ENCODE peak calls at places on chromosomes 3 and 15, in seven cellular contexts. Q is IMR-90, J is trophoblast cell, R is neuronal stem cell, N is H1, L is mesendoderm, E is mesenchymal stem cell. U is an unnamed sample. For H3K27me3, the result is how much of the 10 kb centered on the place peaks cover.

GRCh38 chr15:85955501-85956391 is 123.9 kb upstream of the AGBL1 start:
- DNase-seq in Q (no peak), J (no peak), R (no peak), N (no peak), L (peak), E (peak), U (no peak)

GRCh38 chr3:189584609-189585008 is 46.6 kb upstream of the TP63 start:
- DNase-seq in Q (no peak), J (no peak), R (no peak), N (no peak), L (no peak), E (no peak), U (no peak)

GRCh38 chr3:62601238-62601856 is 228.0 kb upstream of the FEZF2 start:
- DNase-seq in Q (peak), J (no peak), R (no peak), N (no peak), L (no peak), E (peak), U (no peak)

GRCh38 chr15:70291295-70291694 is 193.6 kb upstream of the TLE3 start:
- DNase-seq in Q (no peak), J (no peak), R (no peak), N (no peak), L (no peak), E (no peak), U (no peak)

GRCh38 chr3:57827757-57828156 is 71.6 kb downstream of the SLMAP start:
- DNase-seq in Q (no peak), J (no peak), R (no peak), N (no peak), L (no peak), E (no peak), U (no peak)

GRCh38 chr3:47554335-47554734 is 24.3 kb downstream of the CSPG5 start:
- DNase-seq in Q (no peak), J (no peak), R (no peak), N (no peak), L (no peak), E (no peak), U (no peak)

GRCh38 chr3:130384547-130384946 is 39.1 kb downstream of the COL6A5 start:
- DNase-seq in Q (no peak), J (no peak), R (no peak), N (no peak), L (no peak), E (no peak), U (no peak)

GRCh38 chr3:42230860-42231259 is 35.1 kb downstream of the CCK start:
- DNase-seq in Q (no peak), J (no peak), R (no peak), N (no peak), L (no peak), E (no peak), U (no peak)

GRCh38 chr3:69411331-69411730 is 25.4 kb upstream of the FRMD4B start:
- DNase-seq in Q (peak), J (no peak), R (no peak), N (no peak), L (no peak), E (no peak), U (no peak)

GRCh38 chr3:53375019-53375418 is 27.7 kb upstream of the DCP1A start:
- DNase-seq in Q (peak), J (peak), R (peak), N (peak), L (peak), E (peak), U (peak)

GRCh38 chr3:98521897-98522537 is 685 bp downstream of the CLDND1 start:
- DNase-seq in Q (peak), J (peak), R (peak), N (no peak), L (peak), E (peak), U (no peak)

GRCh38 chr3:186589856-186590579 is 19.5 kb downstream of the DNAJB11 start:
- DNase-seq in Q (peak), J (peak), R (no peak), N (no peak), L (no peak), E (no peak), U (no peak)

GRCh38 chr15:62850318-62850717 is 192.2 kb upstream of the TPM1 start:
- DNase-seq in Q (no peak), J (no peak), R (no peak), N (no peak), L (no peak), E (no peak), U (no peak)

GRCh38 chr15:33068007-33068441 is 126.5 kb downstream of the FMN1 start:
- DNase-seq in Q (no peak), J (peak), R (no peak), N (no peak), L (peak), E (peak), U (peak)

GRCh38 chr15:32641517-32642059 is at the start of gene SCG5:
- DNase-seq in Q (peak), J (no peak), R (peak), N (peak), L (peak), E (no peak), U (peak)

GRCh38 chr3:197181751-197182150 is 116.7 kb downstream of the DLG1 start:
- DNase-seq in Q (peak), J (no peak), R (no peak), N (no peak), L (no peak), E (peak), U (no peak)

GRCh38 chr3:197953881-197954280 is 3.9 kb downstream of the RPL35A start:
- DNase-seq in Q (peak), J (no peak), R (no peak), N (no peak), L (no peak), E (no peak), U (no peak)

GRCh38 chr15:76987896-76988860 is 6.7 kb upstream of the PSTPIP1 start:
- DNase-seq in Q (no peak), J (no peak), R (no peak), N (no peak), L (peak), E (no peak), U (peak)

GRCh38 chr3:175346573-175347356 is 487.6 kb downstream of the NAALADL2 start:
- DNase-seq in Q (peak), J (no peak), R (no peak), N (no peak), L (no peak), E (peak), U (no peak)

GRCh38 chr15:50218291-50218690 is 36.3 kb downstream of the SLC27A2 start:
- DNase-seq in Q (no peak), J (no peak), R (no peak), N (no peak), L (no peak), E (no peak), U (no peak)

GRCh38 chr15:78350058-78350457 is 9.9 kb downstream of the CRABP1 start:
- DNase-seq in Q (no peak), J (no peak), R (no peak), N (no peak), L (no peak), E (no peak), U (no peak)

GRCh38 chr15:60507596-60508424 is 28.9 kb upstream of the ICE2 start:
- DNase-seq in Q (peak), J (peak), R (peak), N (peak), L (peak), E (peak), U (peak)

GRCh38 chr15:37038036-37038715 is 62.2 kb downstream of the MEIS2 start:
- DNase-seq in Q (peak), J (no peak), R (no peak), N (no peak), L (no peak), E (no peak), U (no peak)

GRCh38 chr3:31254483-31254882 is 278.2 kb upstream of the STT3B start:
- DNase-seq in Q (no peak), J (no peak), R (no peak), N (no peak), L (no peak), E (no peak), U (no peak)

GRCh38 chr3:9279959-9280358 is 30.5 kb upstream of the SRGAP3 start:
- DNase-seq in Q (peak), J (no peak), R (peak), N (no peak), L (peak), E (peak), U (no peak)

GRCh38 chr15:70376031-70376928 is 278.6 kb upstream of the TLE3 start:
- DNase-seq in Q (no peak), J (no peak), R (no peak), N (peak), L (peak), E (no peak), U (peak)

GRCh38 chr15:38905634-38906033 is 341.0 kb upstream of the RASGRP1 start:
- DNase-seq in Q (peak), J (no peak), R (no peak), N (no peak), L (no peak), E (no peak), U (no peak)

GRCh38 chr3:149850787-149851582 is 38.0 kb downstream of the RNF13 start:
- DNase-seq in Q (no peak), J (no peak), R (no peak), N (no peak), L (peak), E (no peak), U (no peak)

GRCh38 chr3:105417538-105418289 is 51.0 kb downstream of the ALCAM start:
- DNase-seq in Q (peak), J (no peak), R (no peak), N (no peak), L (no peak), E (no peak), U (no peak)

GRCh38 chr3:100047455-100048141 is 66.7 kb downstream of the FILIP1L start:
- DNase-seq in Q (peak), J (peak), R (no peak), N (no peak), L (no peak), E (peak), U (no peak)

GRCh38 chr3:153182894-153183293 is 20.9 kb downstream of the RAP2B start:
- DNase-seq in Q (no peak), J (no peak), R (no peak), N (no peak), L (no peak), E (no peak), U (no peak)
- H3K18ac ChIP-seq in Q (no peak), J (no peak), R (no peak), N (no peak), L (no peak), E (no peak), U (no peak)

GRCh38 chr3:179948740-179949139 is 88.0 kb downstream of the PEX5L start:
- DNase-seq in Q (no peak), J (no peak), R (no peak), N (no peak), L (no peak), E (no peak), U (no peak)
- H3K27me3 ChIP-seq in Q (under half), J (under half), R (under half), N (under half), L (under half), E (under half), U (under half)

DNA sequence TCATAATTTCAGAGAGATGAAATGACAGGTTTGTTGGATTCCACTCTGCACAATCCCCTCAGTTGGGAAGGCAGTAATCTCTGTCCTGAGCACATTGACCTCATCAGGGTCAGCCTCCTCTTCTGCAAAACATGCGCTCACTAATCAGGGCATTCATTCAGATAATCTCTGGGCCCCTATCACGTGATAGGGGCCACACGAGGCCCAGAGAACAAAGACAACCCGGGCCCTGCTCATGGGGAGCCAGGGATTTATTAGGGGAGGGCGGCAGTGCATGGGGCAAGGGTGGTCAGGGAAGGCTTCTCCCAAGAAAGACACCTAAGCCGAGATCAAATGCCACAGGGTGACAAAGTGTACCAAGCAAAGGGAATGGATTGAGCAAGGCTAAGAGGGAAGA is 1.1 kb downstream of the TCTA start:
- DNase-seq in Q (no peak), J (no peak), R (no peak), N (no peak), L (no peak), E (no peak), U (no peak)
- H3K23ac ChIP-seq in Q (peak), J (no peak), R (no peak), N (no peak), L (no peak), E (no peak), U (no peak)

GRCh38 chr3:181457756-181458155 is 254.0 kb upstream of the SOX2 start:
- DNase-seq in Q (no peak), J (no peak), R (no peak), N (no peak), L (no peak), E (no peak), U (no peak)
- H3K18ac ChIP-seq in Q (no peak), J (no peak), R (no peak), N (no peak), L (no peak), E (no peak), U (no peak)

GRCh38 chr15:58062175-58062574 is 3.3 kb downstream of the ALDH1A2 start:
- DNase-seq in Q (no peak), J (no peak), R (no peak), N (no peak), L (no peak), E (no peak), U (no peak)
- H3K27me3 ChIP-seq in Q (under half), J (under half), R (under half), N (under half), L (under half), E (half or more), U (under half)

GRCh38 chr15:34993877-34994276 is 5.8 kb upstream of the ZNF770 start:
- DNase-seq in Q (no peak), J (no peak), R (no peak), N (no peak), L (no peak), E (no peak), U (no peak)

GRCh38 chr15:34993413-34993812 is 5.3 kb upstream of the ZNF770 start:
- DNase-seq in Q (no peak), J (no peak), R (no peak), N (no peak), L (no peak), E (no peak), U (no peak)

GRCh38 chr15:35000511-35000910 is 12.4 kb upstream of the ZNF770 start:
- DNase-seq in Q (peak), J (peak), R (no peak), N (no peak), L (no peak), E (peak), U (no peak)

GRCh38 chr15:34999906-35000305 is 11.8 kb upstream of the ZNF770 start:
- DNase-seq in Q (no peak), J (no peak), R (no peak), N (no peak), L (no peak), E (no peak), U (no peak)

DNA sequence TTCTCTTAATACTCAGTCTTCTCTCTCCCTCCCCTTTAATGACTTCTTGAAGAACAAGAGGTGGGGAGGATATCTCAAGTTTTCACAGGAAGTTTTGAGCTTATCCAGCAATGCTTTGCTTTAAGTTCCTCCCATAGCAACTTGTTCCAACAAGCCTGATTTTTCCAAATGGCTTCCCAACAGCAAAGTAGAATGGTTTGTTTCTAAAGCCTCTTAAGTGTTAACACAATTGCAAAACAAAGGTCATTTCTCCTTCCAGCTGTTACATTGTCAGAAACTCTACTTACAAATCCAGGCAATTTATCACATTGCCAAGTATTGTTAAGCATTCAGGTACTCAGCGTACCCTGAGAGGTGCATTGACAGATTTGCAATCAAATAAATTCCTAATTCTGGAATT is 6.8 kb upstream of the ZNF770 start:
- DNase-seq in Q (no peak), J (no peak), R (no peak), N (no peak), L (no peak), E (no peak), U (no peak)
- H3K23ac ChIP-seq in Q (no peak), J (no peak), R (no peak), N (no peak), L (no peak), E (no peak), U (no peak)

U was measured in H9.